ENCODE peak calls at places on chromosomes 2 and 18, in eight cellular contexts. I, Y, L, S, N, P, V and H are unnamed samples.

GRCh38 chr18:3577456-3577855 is 127.5 kb downstream of the TGIF1 start:
- DNase-seq in I (no peak), Y (no peak), L (no peak), S (no peak), N (no peak), P (no peak), V (no peak), H (peak; percentile 35)

GRCh38 chr2:218963597-218963996 is 4.1 kb downstream of the CDK5R2 start:
- DNase-seq in I (no peak), Y (no peak), L (no peak), S (no peak), N (peak; percentile 12), P (no peak), V (no peak), H (no peak)

GRCh38 chr2:72638600-72639211 is 187.1 kb downstream of the EXOC6B start:
- DNase-seq in I (peak; percentile 47), Y (no peak), L (no peak), S (no peak), N (no peak), P (no peak), V (no peak), H (no peak)

GRCh38 chr2:26470601-26471260 is 7.2 kb downstream of the OTOF start:
- DNase-seq in I (peak; percentile 61), Y (no peak), L (no peak), S (no peak), N (no peak), P (no peak), V (no peak), H (no peak)

GRCh38 chr2:61671561-61672315 is 133.6 kb upstream of the XPO1 start:
- DNase-seq in I (no peak), Y (peak; percentile 85), L (no peak), S (no peak), N (no peak), P (no peak), V (no peak), H (peak; percentile 12)

GRCh38 chr2:23695214-23696162 is 231.4 kb downstream of the ATAD2B start:
- DNase-seq in I (no peak), Y (no peak), L (no peak), S (peak; percentile 10), N (no peak), P (no peak), V (peak; percentile 44), H (no peak)

GRCh38 chr18:26709897-26710296 is 155.6 kb downstream of the AQP4 start:
- DNase-seq in I (no peak), Y (no peak), L (no peak), S (no peak), N (no peak), P (no peak), V (no peak), H (no peak)

GRCh38 chr18:11148655-11149440 is 521 bp downstream of the PIEZO2 start:
- DNase-seq in I (no peak), Y (no peak), L (no peak), S (no peak), N (no peak), P (peak; percentile 86), V (peak; percentile 53), H (no peak)

GRCh38 chr2:18119883-18120282 is 241.4 kb downstream of the KCNS3 start:
- DNase-seq in I (no peak), Y (no peak), L (no peak), S (peak; percentile 45), N (peak; percentile 84), P (no peak), V (peak; percentile 66), H (peak; percentile 93)

GRCh38 chr2:8431446-8432125 is 250.3 kb upstream of the ID2 start:
- DNase-seq in I (no peak), Y (no peak), L (no peak), S (no peak), N (peak; percentile 23), P (no peak), V (no peak), H (peak; percentile 33)

GRCh38 chr2:133941666-133942065 is 312.2 kb upstream of the MGAT5 start:
- DNase-seq in I (no peak), Y (no peak), L (no peak), S (no peak), N (no peak), P (no peak), V (no peak), H (peak; percentile 15)

GRCh38 chr2:166092889-166093288 is 34.9 kb downstream of the SCN1A start:
- DNase-seq in I (no peak), Y (peak; percentile 45), L (no peak), S (no peak), N (peak; percentile 40), P (no peak), V (no peak), H (peak; percentile 32)

GRCh38 chr2:191280834-191281756 is 35.9 kb downstream of the MYO1B start:
- DNase-seq in I (no peak), Y (no peak), L (no peak), S (no peak), N (no peak), P (no peak), V (no peak), H (no peak)

GRCh38 chr2:230589497-230590015 is 123.1 kb upstream of the CAB39 start:
- DNase-seq in I (no peak), Y (no peak), L (no peak), S (no peak), N (no peak), P (no peak), V (no peak), H (no peak)

GRCh38 chr2:222734690-222735014 is 63.2 kb downstream of the MOGAT1 start:
- DNase-seq in I (no peak), Y (no peak), L (no peak), S (no peak), N (no peak), P (no peak), V (no peak), H (no peak)

GRCh38 chr2:225122582-225123486 is 80.6 kb upstream of the DOCK10 start:
- DNase-seq in I (no peak), Y (peak; percentile 27), L (no peak), S (no peak), N (no peak), P (no peak), V (no peak), H (no peak)

GRCh38 chr2:157291018-157291417 is 33.5 kb downstream of the GALNT5 start:
- DNase-seq in I (no peak), Y (no peak), L (no peak), S (no peak), N (no peak), P (no peak), V (no peak), H (no peak)

GRCh38 chr2:133296396-133296795 is 271.9 kb downstream of the NCKAP5 start:
- DNase-seq in I (no peak), Y (peak; percentile 51), L (no peak), S (no peak), N (no peak), P (no peak), V (no peak), H (no peak)

GRCh38 chr2:182650704-182651103 is 65.4 kb upstream of the DNAJC10 start:
- DNase-seq in I (no peak), Y (peak; percentile 58), L (no peak), S (no peak), N (peak; percentile 38), P (no peak), V (no peak), H (peak; percentile 66)

DNA sequence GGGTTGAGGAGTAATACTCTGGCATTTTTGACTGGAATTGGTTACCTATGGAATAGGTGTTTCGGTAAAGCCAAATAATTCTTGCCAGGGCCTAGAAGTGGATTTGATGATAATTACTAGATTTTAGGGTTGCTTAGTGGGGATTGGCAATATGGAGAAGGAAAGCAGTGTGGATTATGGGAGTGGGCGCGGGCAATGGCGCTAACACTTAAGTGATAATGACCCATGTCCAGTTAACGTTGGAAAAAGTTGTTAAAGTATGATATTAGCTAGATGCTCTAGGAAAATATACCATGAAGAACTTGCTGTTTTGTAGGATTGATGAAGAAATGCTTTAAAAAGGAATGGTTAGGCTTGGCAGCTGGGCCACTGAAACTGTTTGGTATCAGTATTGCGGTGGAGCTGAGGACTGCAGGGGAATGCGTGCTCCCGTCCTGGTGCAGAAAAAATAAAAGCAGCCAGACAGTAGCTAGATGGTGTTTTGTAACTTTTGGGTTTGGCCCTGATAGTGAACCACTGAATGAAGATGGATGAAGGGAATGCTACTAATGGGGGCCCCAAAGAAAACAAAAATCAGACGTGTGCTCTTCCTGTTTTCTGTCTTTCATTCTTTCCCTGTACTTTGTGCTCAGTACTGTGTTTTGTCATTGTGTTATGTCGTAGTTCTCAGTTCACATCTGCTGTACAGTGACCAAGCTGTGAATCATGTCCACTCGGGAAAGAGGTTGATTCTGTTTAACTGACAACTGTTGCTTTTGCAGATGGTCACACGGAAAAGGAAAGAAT is 937 bp downstream of the INSIG2 start:
- DNase-seq in I (no peak), Y (peak; percentile 55), L (no peak), S (no peak), N (peak; percentile 54), P (no peak), V (no peak), H (peak; percentile 64)
- TF ChIP-seq CTCF in I (peak; percentile 49), Y (peak; percentile 38), L (peak; percentile 29), S (no peak), N (peak; percentile 17), P (peak; percentile 11), V (no peak), H (peak; percentile 32)

DNA sequence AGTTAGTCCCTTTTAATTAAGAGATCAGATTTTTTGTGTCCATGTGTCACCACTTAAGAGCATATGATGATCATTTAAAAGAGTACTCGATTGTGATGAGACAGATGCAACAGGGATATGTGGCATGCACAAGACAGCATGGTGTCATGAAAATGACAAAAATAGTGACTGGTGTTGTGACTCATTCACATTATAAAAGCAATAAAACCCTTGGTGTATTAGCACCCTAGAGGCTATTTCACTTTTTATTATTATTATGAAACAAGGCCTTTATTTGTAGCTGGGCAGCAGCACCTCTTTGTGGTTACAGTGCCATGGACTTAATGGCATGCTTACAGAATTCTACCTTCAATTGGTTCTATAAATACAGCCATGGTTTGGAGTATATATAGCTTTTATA is 1296.0 kb upstream of the ZEB2 start:
- DNase-seq in I (no peak), Y (no peak), L (no peak), S (no peak), N (no peak), P (no peak), V (no peak), H (no peak)
- TF ChIP-seq CTCF in I (no peak), Y (no peak), L (no peak), S (no peak), N (no peak), P (no peak), V (no peak), H (no peak)

GRCh38 chr18:24727685-24728084 is 267.2 kb downstream of the HRH4 start:
- DNase-seq in I (no peak), Y (no peak), L (no peak), S (no peak), N (no peak), P (no peak), V (no peak), H (no peak)
- TF ChIP-seq CTCF in I (no peak), Y (no peak), L (no peak), S (no peak), N (no peak), P (no peak), V (no peak), H (no peak)

DNA sequence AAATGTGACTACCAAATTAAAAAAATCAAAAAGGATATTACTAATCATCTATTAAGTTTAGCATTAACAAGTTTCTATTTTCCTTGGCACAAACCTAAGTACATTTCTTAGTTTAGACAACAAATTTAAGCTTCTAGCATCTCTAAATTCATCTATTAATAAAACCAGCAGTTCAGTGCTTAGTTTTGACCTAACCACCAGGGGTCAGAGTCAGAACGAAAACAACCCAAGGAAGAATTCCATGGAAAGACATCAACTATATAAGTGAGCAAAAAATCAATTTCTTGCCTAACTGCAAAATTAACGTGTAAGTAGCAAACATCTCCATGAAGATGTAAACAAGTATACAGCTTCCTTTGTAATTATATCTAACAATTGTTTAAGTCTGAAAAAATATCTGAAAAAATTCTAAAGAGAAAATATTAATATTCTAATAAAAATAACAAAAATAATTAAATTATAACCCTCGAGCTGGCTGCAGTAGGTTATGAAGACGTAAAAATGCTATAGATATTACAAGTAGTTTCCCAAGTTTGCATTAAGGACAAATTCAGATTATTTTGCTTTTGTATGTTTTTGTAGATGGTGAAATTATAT is 83.7 kb downstream of the CERKL start:
- DNase-seq in I (no peak), Y (peak; percentile 43), L (no peak), S (no peak), N (peak; percentile 16), P (no peak), V (no peak), H (peak; percentile 33)
- TF ChIP-seq CTCF in I (no peak), Y (peak; percentile 58), L (peak; percentile 38), S (no peak), N (peak; percentile 52), P (no peak), V (peak; percentile 14), H (peak; percentile 73)